ENCODE peak calls at places on chromosomes 3 and 15, in five cellular contexts. P, Z, G, Y and F are unnamed samples.

GRCh38 chr3:188152660-188153497 is 1.1 kb upstream of the LPP start:
- DNase-seq in P (peak; percentile 82), Z (peak; percentile 63), G (peak; percentile 81), Y (no peak), F (peak; percentile 46)

GRCh38 chr15:100328796-100329195 is 13.0 kb downstream of the ADAMTS17 start:
- DNase-seq in P (no peak), Z (no peak), G (no peak), Y (no peak), F (no peak)

GRCh38 chr3:144818973-144819372 is 847.4 kb downstream of the DIPK2A start:
- DNase-seq in P (no peak), Z (no peak), G (no peak), Y (no peak), F (no peak)

GRCh38 chr3:32347286-32348125 is 44.1 kb upstream of the CMTM7 start:
- DNase-seq in P (no peak), Z (no peak), G (no peak), Y (peak; percentile 20), F (no peak)

GRCh38 chr15:100844778-100845177 is 34.9 kb upstream of the ALDH1A3 start:
- DNase-seq in P (no peak), Z (no peak), G (no peak), Y (no peak), F (no peak)

GRCh38 chr3:47685037-47685436 is 96.7 kb downstream of the SMARCC1 start:
- DNase-seq in P (no peak), Z (no peak), G (no peak), Y (peak; percentile 53), F (peak; percentile 51)

GRCh38 chr15:74955796-74956647 is 550 bp downstream of the RPP25 start:
- DNase-seq in P (peak; percentile 92), Z (peak; percentile 85), G (peak; percentile 92), Y (no peak), F (no peak)

GRCh38 chr3:98814799-98815450 is 51.8 kb downstream of the ST3GAL6 start:
- DNase-seq in P (no peak), Z (peak; percentile 53), G (no peak), Y (peak; percentile 56), F (peak; percentile 64)

GRCh38 chr15:66287461-66288055 is 5.8 kb upstream of the DIS3L start:
- DNase-seq in P (no peak), Z (peak; percentile 37), G (no peak), Y (peak; percentile 50), F (peak; percentile 17)

GRCh38 chr3:181362378-181362777 is 349.3 kb upstream of the SOX2 start:
- DNase-seq in P (no peak), Z (no peak), G (no peak), Y (no peak), F (peak; percentile 43)

GRCh38 chr3:158731938-158732855 is at the start of gene RARRES1:
- DNase-seq in P (peak; percentile 90), Z (peak; percentile 70), G (peak; percentile 90), Y (no peak), F (peak; percentile 28)

GRCh38 chr3:122691195-122691594 is 10.6 kb downstream of the PARP14 start:
- DNase-seq in P (no peak), Z (peak; percentile 13), G (no peak), Y (peak; percentile 72), F (peak; percentile 77)

GRCh38 chr3:152399374-152399773 is 130.6 kb downstream of the MBNL1 start:
- DNase-seq in P (no peak), Z (peak; percentile 53), G (no peak), Y (peak; percentile 73), F (peak; percentile 86)

GRCh38 chr15:99249270-99249817 is at the start of gene TTC23:
- DNase-seq in P (no peak), Z (peak; percentile 91), G (no peak), Y (peak; percentile 89), F (peak; percentile 94)

GRCh38 chr3:43287514-43287913 is 1.2 kb downstream of the SNRK start:
- DNase-seq in P (no peak), Z (no peak), G (no peak), Y (no peak), F (peak; percentile 22)

GRCh38 chr15:66145242-66146182 is 108.0 kb downstream of the MEGF11 start:
- DNase-seq in P (no peak), Z (no peak), G (no peak), Y (no peak), F (no peak)

GRCh38 chr15:65376767-65377104 is 1.1 kb downstream of the IGDCC3 start:
- DNase-seq in P (no peak), Z (no peak), G (peak; percentile 77), Y (no peak), F (no peak)

GRCh38 chr15:34039506-34040123 is 611 bp upstream of the AVEN start:
- DNase-seq in P (no peak), Z (no peak), G (no peak), Y (no peak), F (peak; percentile 45)

GRCh38 chr3:195066441-195066841 is 204.5 kb downstream of the XXYLT1 start:
- DNase-seq in P (peak; percentile 57), Z (no peak), G (peak; percentile 67), Y (no peak), F (no peak)

GRCh38 chr15:82301296-82302016 is 38.8 kb downstream of the SAXO2 start:
- DNase-seq in P (no peak), Z (no peak), G (no peak), Y (no peak), F (no peak)

GRCh38 chr15:97815841-97816240 is 144.7 kb upstream of the ARRDC4 start:
- DNase-seq in P (no peak), Z (no peak), G (no peak), Y (no peak), F (no peak)

GRCh38 chr3:134009345-134010000 is 20.3 kb downstream of the SLCO2A1 start:
- DNase-seq in P (no peak), Z (no peak), G (no peak), Y (peak; percentile 87), F (peak; percentile 59)

GRCh38 chr15:65032823-65033537 is 3.5 kb upstream of the MTFMT start:
- DNase-seq in P (peak; percentile 81), Z (peak; percentile 96), G (peak; percentile 87), Y (peak; percentile 79), F (peak; percentile 61)

GRCh38 chr3:129068291-129068886 is 7.8 kb downstream of the GP9 start:
- DNase-seq in P (peak; percentile 73), Z (no peak), G (no peak), Y (no peak), F (no peak)

GRCh38 chr15:38883987-38884386 is 319.4 kb upstream of the RASGRP1 start:
- DNase-seq in P (no peak), Z (no peak), G (no peak), Y (peak; percentile 49), F (no peak)

GRCh38 chr3:186239321-186239720 is 122.7 kb downstream of the DGKG start:
- DNase-seq in P (no peak), Z (peak; percentile 18), G (no peak), Y (peak; percentile 43), F (peak; percentile 29)